ENCODE peak calls at places on chromosomes 2 and 18, in seven cellular contexts. Q is foreskin fibroblast, H is PC-9, I is IMR-90, V is ovary, B is left lung, C is neural progenitor cell. D is an unnamed sample.

GRCh38 chr2:80778704-80779103 is 474.2 kb upstream of the LRRTM1 start:
- DNase-seq in Q (no peak), H (no peak), I (no peak), V (no peak), B (no peak), C (no peak), D (no peak)

GRCh38 chr18:43060020-43060419 is 55.5 kb downstream of the RIT2 start:
- DNase-seq in Q (no peak), H (no peak), I (no peak), V (no peak), B (no peak), C (no peak), D (no peak)

GRCh38 chr2:221402072-221402471 is 170.0 kb downstream of the EPHA4 start:
- DNase-seq in Q (peak), H (no peak), I (peak), V (no peak), B (no peak), C (no peak), D (peak)

GRCh38 chr18:22466608-22467390 is 49.1 kb upstream of the CTAGE1 start:
- DNase-seq in Q (peak), H (peak), I (peak), V (no peak), B (peak), C (no peak), D (no peak)

GRCh38 chr2:130837175-130837810 is 579 bp downstream of the ARHGEF4 start:
- DNase-seq in Q (no peak), H (no peak), I (no peak), V (no peak), B (no peak), C (peak), D (no peak)

GRCh38 chr18:31102020-31102684 is at the start of gene DSC2:
- DNase-seq in Q (no peak), H (peak), I (no peak), V (no peak), B (peak), C (peak), D (no peak)

GRCh38 chr2:241659150-241659739 is 21.8 kb downstream of the ATG4B start:
- DNase-seq in Q (peak), H (peak), I (peak), V (peak), B (no peak), C (peak), D (peak)

GRCh38 chr18:13379062-13379800 is 160.7 kb downstream of the LDLRAD4 start:
- DNase-seq in Q (no peak), H (no peak), I (no peak), V (no peak), B (no peak), C (no peak), D (no peak)

GRCh38 chr18:57443716-57444115 is 8.5 kb downstream of the ONECUT2 start:
- DNase-seq in Q (no peak), H (no peak), I (no peak), V (no peak), B (no peak), C (no peak), D (no peak)

GRCh38 chr2:98547092-98547798 is 61.1 kb downstream of the COA5 start:
- DNase-seq in Q (no peak), H (no peak), I (no peak), V (no peak), B (no peak), C (no peak), D (no peak)

GRCh38 chr18:26252411-26252810 is 26.2 kb downstream of the TAF4B start:
- DNase-seq in Q (no peak), H (no peak), I (no peak), V (no peak), B (no peak), C (no peak), D (no peak)

GRCh38 chr18:55265916-55266488 is 306.7 kb upstream of the CCDC68 start:
- DNase-seq in Q (peak), H (no peak), I (peak), V (no peak), B (no peak), C (no peak), D (no peak)

GRCh38 chr2:217954469-217954868 is 48.3 kb downstream of the TNS1 start:
- DNase-seq in Q (no peak), H (peak), I (no peak), V (peak), B (no peak), C (no peak), D (no peak)

GRCh38 chr2:86787701-86788100 is 3.0 kb downstream of the CD8A start:
- DNase-seq in Q (no peak), H (no peak), I (no peak), V (no peak), B (no peak), C (peak), D (no peak)

GRCh38 chr2:106065983-106066826 is 127.9 kb downstream of the UXS1 start:
- DNase-seq in Q (no peak), H (no peak), I (no peak), V (no peak), B (no peak), C (peak), D (no peak)

GRCh38 chr2:105739944-105740734 is 4.6 kb upstream of the NCK2 start:
- DNase-seq in Q (no peak), H (no peak), I (no peak), V (no peak), B (no peak), C (no peak), D (no peak)

GRCh38 chr2:197113221-197113831 is 186.8 kb upstream of the PGAP1 start:
- DNase-seq in Q (no peak), H (no peak), I (peak), V (no peak), B (no peak), C (peak), D (no peak)

GRCh38 chr2:105421053-105421452 is 22.2 kb upstream of the FHL2 start:
- DNase-seq in Q (no peak), H (no peak), I (no peak), V (no peak), B (no peak), C (no peak), D (no peak)

DNA sequence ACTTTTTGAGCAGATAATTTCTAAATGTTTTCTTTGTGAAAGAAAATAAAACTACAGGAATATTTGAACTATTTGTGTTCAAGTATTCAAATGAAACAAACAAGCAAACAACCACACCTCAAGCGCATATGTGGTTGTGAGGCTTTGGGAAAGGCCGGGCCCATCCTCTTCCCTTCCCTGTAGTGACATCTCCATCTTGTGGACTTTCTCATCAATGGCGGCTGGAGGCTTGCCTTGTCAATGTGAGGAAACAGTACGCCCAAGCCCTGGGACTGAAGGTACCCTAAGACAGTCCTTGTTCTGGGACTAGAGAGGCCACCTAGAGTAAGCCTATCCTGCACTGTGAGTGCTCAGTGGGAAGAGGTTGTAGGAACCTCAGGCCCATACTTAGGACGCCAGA is 166.8 kb downstream of the TPGS2 start:
- DNase-seq in Q (no peak), H (no peak), I (peak), V (no peak), B (no peak), C (peak), D (no peak)
- TF ChIP-seq CTCF in Q (peak), H (no peak), I (peak), V (no peak), B (no peak), C (peak), D (peak)

GRCh38 chr2:174485763-174486613 is 841 bp downstream of the GPR155 start:
- DNase-seq in Q (peak), H (peak), I (peak), V (peak), B (peak), C (peak), D (peak)

GRCh38 chr2:174484573-174484972 is 2.3 kb downstream of the GPR155 start:
- DNase-seq in Q (no peak), H (no peak), I (no peak), V (no peak), B (no peak), C (no peak), D (no peak)

GRCh38 chr2:174487536-174488162 is 820 bp upstream of the GPR155 start:
- DNase-seq in Q (no peak), H (no peak), I (no peak), V (no peak), B (no peak), C (no peak), D (no peak)

GRCh38 chr2:174490032-174490431 is 3.2 kb upstream of the GPR155 start:
- DNase-seq in Q (no peak), H (no peak), I (no peak), V (no peak), B (no peak), C (no peak), D (no peak)

GRCh38 chr2:174486614-174487535 is at the start of gene GPR155:
- DNase-seq in Q (peak), H (peak), I (peak), V (peak), B (peak), C (peak), D (peak)
- TF ChIP-seq CTCF in Q (no peak), H (no peak), I (no peak), V (no peak), B (no peak), C (no peak), D (peak)

GRCh38 chr2:237581751-237582746 is 8.5 kb downstream of the RAB17 start:
- DNase-seq in Q (peak), H (no peak), I (peak), V (peak), B (peak), C (peak), D (no peak)
- TF ChIP-seq CTCF in Q (peak), H (no peak), I (peak), V (peak), B (peak), C (peak), D (peak)

GRCh38 chr2:229679393-229680125 is 34.8 kb downstream of the DNER start:
- DNase-seq in Q (no peak), H (no peak), I (no peak), V (no peak), B (no peak), C (no peak), D (no peak)
- TF ChIP-seq CTCF in Q (no peak), H (no peak), I (no peak), V (no peak), B (no peak), C (no peak), D (no peak)